ENCODE peak calls at places on chromosomes 5 and 9, in ten cellular contexts. C is heart left ventricle, U is HCT116, E is breast epithelium, R is testis, Y is right lobe of liver, I is IMR-90, S is spleen, Z is uterus, V is stomach. Q is an unnamed sample.

GRCh38 chr9:4316409-4316808 is 16.5 kb upstream of the GLIS3 start:
- DNase-seq in C (no peak), U (no peak), E (no peak), R (no peak), Y (no peak), I (no peak), S (no peak), Z (no peak), V (no peak), Q (no peak)

GRCh38 chr9:123586140-123586735 is 230.2 kb downstream of the CRB2 start:
- DNase-seq in C (no peak), U (no peak), E (no peak), R (no peak), Y (no peak), I (no peak), S (no peak), Z (no peak), V (no peak), Q (no peak)

GRCh38 chr9:128892223-128892892 is 10.4 kb downstream of the LRRC8A start:
- DNase-seq in C (peak; percentile 95), U (no peak), E (peak; percentile 95), R (peak; percentile 87), Y (peak; percentile 80), I (peak; percentile 81), S (peak; percentile 84), Z (peak; percentile 96), V (peak; percentile 82), Q (peak; percentile 96)

GRCh38 chr5:150623152-150623877 is 17.1 kb upstream of the SYNPO start:
- DNase-seq in C (no peak), U (no peak), E (no peak), R (no peak), Y (no peak), I (peak; percentile 42), S (no peak), Z (no peak), V (no peak), Q (no peak)

GRCh38 chr9:71285191-71285656 is 163.8 kb upstream of the TRPM3 start:
- DNase-seq in C (no peak), U (peak; percentile 43), E (no peak), R (peak; percentile 78), Y (no peak), I (peak; percentile 54), S (no peak), Z (no peak), V (no peak), Q (no peak)

GRCh38 chr5:92567831-92568450 is 1013.1 kb downstream of the NR2F1-AS1 start:
- DNase-seq in C (no peak), U (no peak), E (no peak), R (no peak), Y (no peak), I (no peak), S (no peak), Z (no peak), V (no peak), Q (no peak)

GRCh38 chr9:93964685-93965084 is 9.5 kb upstream of the BARX1 start:
- DNase-seq in C (no peak), U (no peak), E (no peak), R (no peak), Y (no peak), I (no peak), S (no peak), Z (no peak), V (peak; percentile 14), Q (no peak)

GRCh38 chr5:29276371-29276770 is 1917.1 kb upstream of the CDH6 start:
- DNase-seq in C (no peak), U (no peak), E (no peak), R (no peak), Y (no peak), I (no peak), S (no peak), Z (no peak), V (no peak), Q (no peak)

GRCh38 chr5:98770911-98771322 is 2.5 kb upstream of the RGMB start:
- DNase-seq in C (no peak), U (no peak), E (no peak), R (no peak), Y (no peak), I (peak; percentile 40), S (no peak), Z (no peak), V (no peak), Q (no peak)

GRCh38 chr9:31467086-31467485 is 917.4 kb upstream of the ACO1 start:
- DNase-seq in C (no peak), U (no peak), E (no peak), R (no peak), Y (no peak), I (no peak), S (no peak), Z (no peak), V (no peak), Q (no peak)

GRCh38 chr9:127366594-127366993 is 30.4 kb upstream of the SLC2A8 start:
- DNase-seq in C (no peak), U (no peak), E (no peak), R (peak; percentile 14), Y (no peak), I (no peak), S (peak; percentile 55), Z (no peak), V (no peak), Q (no peak)

GRCh38 chr9:35726876-35727438 is 5.0 kb downstream of the TLN1 start:
- DNase-seq in C (peak; percentile 57), U (no peak), E (no peak), R (no peak), Y (no peak), I (peak; percentile 51), S (peak; percentile 87), Z (peak; percentile 62), V (no peak), Q (no peak)

GRCh38 chr5:145479862-145480261 is 355.3 kb downstream of the PRELID2 start:
- DNase-seq in C (no peak), U (no peak), E (no peak), R (no peak), Y (no peak), I (peak; percentile 56), S (no peak), Z (no peak), V (no peak), Q (no peak)

GRCh38 chr5:14399054-14399657 is 182.4 kb upstream of the OTULINL start:
- DNase-seq in C (no peak), U (peak; percentile 21), E (no peak), R (peak; percentile 54), Y (no peak), I (peak; percentile 74), S (no peak), Z (no peak), V (no peak), Q (no peak)

GRCh38 chr9:120443489-120443888 is 136.5 kb downstream of the CDK5RAP2 start:
- DNase-seq in C (no peak), U (no peak), E (no peak), R (no peak), Y (no peak), I (peak; percentile 89), S (no peak), Z (no peak), V (no peak), Q (no peak)

GRCh38 chr9:133950916-133951231 is 41.2 kb downstream of the VAV2 start:
- DNase-seq in C (no peak), U (no peak), E (no peak), R (no peak), Y (no peak), I (no peak), S (no peak), Z (no peak), V (no peak), Q (no peak)

GRCh38 chr5:58466939-58467338 is 7.1 kb upstream of the PLK2 start:
- DNase-seq in C (no peak), U (no peak), E (no peak), R (no peak), Y (no peak), I (peak; percentile 66), S (no peak), Z (no peak), V (peak; percentile 29), Q (no peak)

GRCh38 chr9:119839888-119840287 is 470.7 kb upstream of the BRINP1 start:
- DNase-seq in C (no peak), U (no peak), E (no peak), R (peak; percentile 47), Y (no peak), I (no peak), S (no peak), Z (no peak), V (no peak), Q (no peak)

DNA sequence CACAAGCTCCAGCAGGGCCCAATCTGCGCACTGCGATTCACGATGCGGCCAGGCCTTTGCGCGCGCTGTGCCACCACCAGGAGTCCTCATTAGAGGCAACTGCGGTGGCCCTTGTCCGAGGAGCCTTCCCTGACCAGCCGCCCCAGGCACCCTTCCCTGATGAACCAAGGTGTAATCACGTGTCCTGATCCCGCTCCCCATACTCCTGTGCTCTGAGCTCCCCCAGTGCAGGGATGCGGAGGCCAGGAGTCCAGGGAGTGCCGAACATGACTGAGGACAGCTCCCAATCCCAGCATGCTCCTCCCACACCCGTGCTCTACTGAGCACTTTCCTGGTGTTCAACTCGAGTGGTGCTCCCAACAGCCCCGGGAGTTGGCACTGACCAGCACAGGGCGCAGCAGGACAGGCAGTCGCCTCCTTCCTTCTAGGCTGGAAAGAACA is 134.8 kb downstream of the ZNF354C start:
- DNase-seq in C (peak; percentile 19), U (no peak), E (no peak), R (no peak), Y (no peak), I (no peak), S (no peak), Z (no peak), V (no peak), Q (peak; percentile 47)
- TF ChIP-seq CTCF in C (no peak), U (no peak), E (no peak), R (no peak), Y (no peak), I (no peak), S (no peak), Z (no peak), V (no peak), Q (no peak)

DNA sequence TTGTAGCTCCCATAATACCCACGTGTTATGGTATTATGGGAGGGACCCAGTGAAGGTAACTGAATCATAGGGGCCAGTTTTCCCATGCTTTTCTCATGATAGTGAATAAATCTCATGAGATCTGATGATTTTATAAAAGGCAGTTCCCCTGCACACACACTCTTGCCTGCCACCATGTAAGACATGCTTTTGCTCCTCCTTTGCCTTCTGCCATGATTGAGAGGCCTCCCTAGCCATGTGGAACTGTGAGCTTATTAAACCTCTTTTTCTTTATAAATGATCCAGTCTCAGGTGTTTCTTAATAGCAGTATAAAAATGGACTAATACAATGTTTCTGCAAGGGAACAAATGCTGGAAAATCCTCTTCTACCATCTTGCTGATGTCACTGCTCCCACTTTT is 10.1 kb upstream of the HSDL2 start:
- DNase-seq in C (no peak), U (no peak), E (no peak), R (no peak), Y (no peak), I (no peak), S (no peak), Z (no peak), V (no peak), Q (no peak)
- H3K9me3 ChIP-seq in C (peaks cover 4% of the 10 kb centered on the region), U (no peaks in the 10 kb centered on the region), E (peaks cover 20% of the 10 kb centered on the region), R (no peaks in the 10 kb centered on the region), Y (no peaks in the 10 kb centered on the region), I (no peaks in the 10 kb centered on the region), S (peaks cover 6% of the 10 kb centered on the region), Z (no peaks in the 10 kb centered on the region), V (peaks cover 22% of the 10 kb centered on the region), Q (no peaks in the 10 kb centered on the region)

GRCh38 chr9:98665511-98665910 is 43.2 kb downstream of the GABBR2 start:
- DNase-seq in C (no peak), U (no peak), E (no peak), R (no peak), Y (no peak), I (no peak), S (no peak), Z (no peak), V (no peak), Q (no peak)
- TF ChIP-seq POLR2A in C (no peak), U (no peak), E (no peak), R (no peak), Y (no peak), I (no peak), S (no peak), Z (no peak), V (no peak), Q (no peak)

GRCh38 chr9:91037511-91038482 is 236.2 kb downstream of the SYK start:
- DNase-seq in C (peak; percentile 49), U (peak; percentile 41), E (peak; percentile 44), R (peak; percentile 65), Y (peak; percentile 80), I (peak; percentile 93), S (no peak), Z (peak; percentile 90), V (peak; percentile 88), Q (peak; percentile 89)
- TF ChIP-seq CTCF in C (no peak), U (no peak), E (no peak), R (no peak), Y (no peak), I (no peak), S (no peak), Z (no peak), V (no peak), Q (no peak)